ENCODE peak calls at places on chromosomes 12 and 14, in four cellular contexts. P, M, J and T are unnamed samples.
A peak's percentile ranks its signal among the peaks of the same experiment; 100 is the strongest.

GRCh38 chr14:54881761-54882401 is 20.7 kb downstream of the GCH1 start:
- DNase-seq in P (peak; percentile 76), M (no peak), J (peak; percentile 34), T (peak; percentile 40)

GRCh38 chr12:4454315-4454860 is 8.8 kb upstream of the FGF6 start:
- DNase-seq in P (no peak), M (no peak), J (no peak), T (no peak)

GRCh38 chr12:124284368-124284767 is 10.5 kb upstream of the RFLNA start:
- DNase-seq in P (no peak), M (no peak), J (no peak), T (no peak)

GRCh38 chr12:26121841-26122680 is 2.8 kb downstream of the BHLHE41 start:
- DNase-seq in P (peak; percentile 46), M (no peak), J (no peak), T (peak; percentile 62)

GRCh38 chr14:68741839-68742470 is 50.9 kb downstream of the ZFP36L1 start:
- DNase-seq in P (no peak), M (no peak), J (no peak), T (no peak)

GRCh38 chr12:74415633-74416032 is 122.0 kb upstream of the ATXN7L3B start:
- DNase-seq in P (peak; percentile 46), M (peak; percentile 48), J (peak; percentile 15), T (peak; percentile 47)

GRCh38 chr12:121131941-121132341 is 735 bp upstream of the P2RX7 start:
- DNase-seq in P (no peak), M (no peak), J (no peak), T (no peak)

GRCh38 chr14:100735271-100735670 is 8.6 kb downstream of the DLK1 start:
- DNase-seq in P (no peak), M (no peak), J (no peak), T (no peak)

GRCh38 chr14:76768201-76768656 is 7.0 kb downstream of the VASH1 start:
- DNase-seq in P (no peak), M (no peak), J (no peak), T (no peak)

GRCh38 chr12:105229446-105229845 is 6.5 kb downstream of the APPL2 start:
- DNase-seq in P (peak; percentile 79), M (no peak), J (no peak), T (no peak)

GRCh38 chr14:73239463-73240241 is 2.3 kb downstream of the PAPLN start:
- DNase-seq in P (peak; percentile 71), M (no peak), J (peak; percentile 32), T (peak; percentile 81)

GRCh38 chr12:7241404-7242005 is 52.0 kb downstream of the PEX5 start:
- DNase-seq in P (peak; percentile 83), M (no peak), J (peak; percentile 90), T (no peak)

GRCh38 chr12:25557830-25558436 is 4.8 kb upstream of the LMNTD1 start:
- DNase-seq in P (peak; percentile 81), M (peak; percentile 11), J (peak; percentile 45), T (peak; percentile 85)

GRCh38 chr12:130545475-130545874 is 170.6 kb downstream of the RIMBP2 start:
- DNase-seq in P (no peak), M (no peak), J (no peak), T (no peak)

GRCh38 chr12:7695159-7695930 is at the start of gene GDF3:
- DNase-seq in P (peak; percentile 20), M (no peak), J (no peak), T (peak; percentile 18)

GRCh38 chr12:122203301-122203967 is at the start of gene B3GNT4:
- DNase-seq in P (peak; percentile 76), M (no peak), J (peak; percentile 71), T (peak; percentile 76)

GRCh38 chr12:53941187-53941586 is 2.6 kb downstream of the HOXC13 start:
- DNase-seq in P (no peak), M (no peak), J (no peak), T (no peak)

GRCh38 chr12:53937596-53938275 is 895 bp upstream of the HOXC13 start:
- DNase-seq in P (no peak), M (no peak), J (no peak), T (no peak)

GRCh38 chr12:53940448-53941014 is 1.9 kb downstream of the HOXC13 start:
- DNase-seq in P (no peak), M (no peak), J (peak; percentile 18), T (no peak)

GRCh38 chr12:53938276-53939140 is at the start of gene HOXC13:
- DNase-seq in P (peak; percentile 50), M (peak; percentile 33), J (peak; percentile 100), T (no peak)

GRCh38 chr12:53939141-53940108 is 794 bp downstream of the HOXC13 start:
- DNase-seq in P (peak; percentile 79), M (peak; percentile 24), J (peak; percentile 69), T (peak; percentile 7)
- H3K4me3 ChIP-seq in P (peak overlapping the region; percentile 12), M (no peak overlapping the region), J (peak overlapping the region; percentile 88), T (peak overlapping the region; percentile 77)

DNA sequence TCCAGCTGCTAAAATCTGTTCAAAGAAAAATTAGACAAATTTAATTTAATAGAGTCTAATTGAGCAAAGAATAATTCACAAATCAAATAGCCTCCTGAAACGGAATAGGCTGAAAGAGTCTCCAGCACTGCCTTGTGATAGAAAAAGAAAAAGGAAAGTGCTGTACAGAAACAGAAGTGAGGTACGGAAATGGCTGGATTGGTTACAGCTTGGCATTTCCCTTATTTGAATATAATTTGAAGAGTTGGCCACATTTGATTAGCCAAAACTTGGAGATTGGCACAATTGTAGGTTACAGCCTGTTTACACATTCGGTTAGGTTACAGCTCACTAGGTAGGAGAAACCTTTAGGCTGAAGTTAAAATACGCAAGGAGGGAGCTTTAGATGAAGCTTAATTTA is 24.8 kb upstream of the PCED1B start:
- DNase-seq in P (no peak), M (no peak), J (no peak), T (no peak)
- H3K9ac ChIP-seq in P (no peak overlapping the region), M (no peak overlapping the region), J (no peak overlapping the region), T (no peak overlapping the region)

DNA sequence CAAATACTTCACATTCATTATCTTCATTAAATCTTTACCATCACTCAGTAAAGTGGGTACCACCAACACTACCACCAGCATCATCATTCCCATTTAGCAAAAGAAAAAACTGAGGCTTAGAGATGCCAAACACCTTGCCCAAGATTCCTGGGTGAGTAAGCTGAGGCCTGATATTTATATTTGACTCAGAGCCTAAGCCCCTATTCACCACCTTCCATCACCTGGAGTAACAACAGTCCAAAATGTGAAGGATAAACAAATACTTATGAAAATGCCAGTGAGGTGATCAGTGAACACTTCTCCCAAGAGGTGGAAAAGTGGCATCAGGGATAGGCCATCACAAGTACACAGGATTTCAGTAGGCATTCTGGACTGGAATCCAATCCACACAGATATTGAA is 3.7 kb downstream of the SLC38A1 start:
- DNase-seq in P (peak; percentile 5), M (no peak), J (no peak), T (no peak)
- H3K4me3 ChIP-seq in P (no peak overlapping the region), M (no peak overlapping the region), J (peak overlapping the region; percentile 24), T (no peak overlapping the region)

DNA sequence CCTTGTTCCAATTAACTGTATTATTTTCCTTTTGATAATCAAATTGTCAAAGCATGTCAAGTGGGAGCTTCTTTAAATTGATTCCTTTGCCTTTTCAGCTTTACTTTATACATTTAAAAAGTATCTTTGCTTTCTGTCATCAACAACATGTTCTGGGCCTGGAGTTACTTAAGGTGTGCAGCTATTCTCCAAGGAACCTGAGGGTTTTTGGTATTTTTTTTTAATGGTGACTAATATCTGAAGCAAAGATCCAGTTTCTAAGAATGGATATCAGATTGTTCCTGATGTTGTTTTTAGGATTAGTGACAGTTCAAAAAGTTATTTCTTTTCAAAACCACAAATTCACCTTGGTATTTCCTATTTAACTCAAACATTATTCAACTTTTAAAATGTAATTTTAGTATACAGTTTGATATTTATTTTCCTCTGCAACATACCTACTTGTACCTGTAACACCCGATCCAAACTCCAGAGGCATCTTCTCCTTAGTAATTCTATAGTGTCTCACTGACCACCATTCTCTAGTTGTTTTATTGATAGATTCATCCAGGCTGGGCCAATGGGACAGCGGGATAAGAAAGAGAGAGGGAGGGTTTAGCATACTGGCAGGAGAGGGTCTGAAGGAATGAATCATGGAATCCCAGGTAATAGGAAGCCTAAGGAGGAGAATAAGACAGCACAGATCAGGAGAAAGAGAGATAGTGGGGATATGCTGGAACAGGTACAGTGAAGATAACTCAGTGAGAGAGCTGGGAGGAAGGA is 3.1 kb downstream of the CBLN3 start:
- DNase-seq in P (no peak), M (no peak), J (peak; percentile 26), T (no peak)
- H3K9ac ChIP-seq in P (no peak overlapping the region), M (peak overlapping the region; percentile 14), J (no peak overlapping the region), T (peak overlapping the region; percentile 66)

GRCh38 chr14:89367449-89368120 is 49.4 kb downstream of the FOXN3 start:
- DNase-seq in P (no peak), M (no peak), J (no peak), T (no peak)
- H3K4me3 ChIP-seq in P (no peak overlapping the region), M (no peak overlapping the region), J (no peak overlapping the region), T (no peak overlapping the region)

GRCh38 chr12:110560048-110560447 is 23.1 kb downstream of the PPTC7 start:
- DNase-seq in P (no peak), M (no peak), J (no peak), T (no peak)

GRCh38 chr12:110557300-110557699 is 25.8 kb downstream of the PPTC7 start:
- DNase-seq in P (no peak), M (no peak), J (no peak), T (no peak)

GRCh38 chr12:110554184-110554583 is 28.9 kb downstream of the PPTC7 start:
- DNase-seq in P (no peak), M (no peak), J (no peak), T (no peak)

GRCh38 chr12:110556705-110557104 is 26.4 kb downstream of the PPTC7 start:
- DNase-seq in P (no peak), M (no peak), J (no peak), T (no peak)

GRCh38 chr12:110555509-110556406 is 27.4 kb downstream of the PPTC7 start:
- DNase-seq in P (peak; percentile 84), M (no peak), J (peak; percentile 76), T (peak; percentile 87)
- H3K9ac ChIP-seq in P (peak overlapping the region; percentile 45), M (no peak overlapping the region), J (peak overlapping the region; percentile 76), T (peak overlapping the region; percentile 76)

GRCh38 chr12:6135071-6135470 is 10.6 kb upstream of the VWF start:
- DNase-seq in P (peak; percentile 43), M (no peak), J (no peak), T (no peak)

GRCh38 chr12:6141048-6141447 is 16.6 kb upstream of the VWF start:
- DNase-seq in P (peak; percentile 13), M (no peak), J (no peak), T (peak; percentile 4)

GRCh38 chr12:6145584-6145983 is 21.1 kb upstream of the VWF start:
- DNase-seq in P (no peak), M (no peak), J (no peak), T (no peak)

GRCh38 chr12:6146509-6146908 is 22.0 kb upstream of the VWF start:
- DNase-seq in P (no peak), M (no peak), J (no peak), T (no peak)

DNA sequence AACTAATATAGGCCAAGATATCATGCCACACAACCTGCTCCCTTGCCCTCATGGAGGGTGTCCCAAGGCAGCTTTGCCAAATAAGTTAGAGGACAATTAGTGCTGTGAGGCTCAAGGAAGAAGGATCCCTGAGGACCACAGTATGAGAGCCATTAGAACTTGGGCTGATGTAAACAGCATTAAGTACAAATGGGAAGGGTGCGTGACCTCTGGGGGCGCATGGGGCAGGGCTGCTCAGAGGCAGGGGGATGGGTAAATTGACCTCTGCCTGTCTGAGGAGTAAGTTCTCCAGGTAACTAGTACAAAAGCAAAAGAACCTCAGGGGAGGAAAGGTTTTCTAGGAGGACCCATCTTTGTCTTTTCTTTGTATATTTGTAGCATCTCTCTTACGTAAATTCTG is 16.2 kb upstream of the VWF start:
- DNase-seq in P (no peak), M (no peak), J (no peak), T (no peak)
- H3K4me3 ChIP-seq in P (no peak overlapping the region), M (no peak overlapping the region), J (no peak overlapping the region), T (no peak overlapping the region)